ENCODE peak calls at places on chromosomes 13 and 19, in seven cellular contexts. Q, L, K, D, R, F and J are unnamed samples.

GRCh38 chr19:48616491-48617056 is 1.7 kb upstream of the FAM83E start:
- DNase-seq in Q (no peak), L (no peak), K (peak; percentile 57), D (no peak), R (no peak), F (no peak), J (no peak)

GRCh38 chr13:112881656-112882554 is 87.1 kb upstream of the MCF2L start:
- DNase-seq in Q (no peak), L (no peak), K (peak; percentile 34), D (no peak), R (no peak), F (peak; percentile 7), J (no peak)

GRCh38 chr13:24341439-24341838 is 32.1 kb downstream of the C1QTNF9 start:
- DNase-seq in Q (no peak), L (peak; percentile 48), K (no peak), D (no peak), R (no peak), F (no peak), J (peak; percentile 67)

GRCh38 chr19:52492991-52493470 is 34.4 kb upstream of the ZNF808 start:
- DNase-seq in Q (no peak), L (no peak), K (no peak), D (no peak), R (no peak), F (no peak), J (no peak)

GRCh38 chr19:50244695-50245094 is 41.3 kb downstream of the MYH14 start:
- DNase-seq in Q (no peak), L (no peak), K (no peak), D (no peak), R (no peak), F (no peak), J (no peak)

GRCh38 chr13:40648040-40648439 is 18.4 kb downstream of the FOXO1 start:
- DNase-seq in Q (no peak), L (no peak), K (no peak), D (no peak), R (no peak), F (no peak), J (no peak)

GRCh38 chr19:19280561-19280960 is 7.5 kb upstream of the TM6SF2 start:
- DNase-seq in Q (peak; percentile 7), L (peak; percentile 34), K (no peak), D (no peak), R (no peak), F (no peak), J (no peak)

GRCh38 chr13:28586585-28587540 is 72.1 kb upstream of the POMP start:
- DNase-seq in Q (no peak), L (no peak), K (no peak), D (no peak), R (no peak), F (no peak), J (no peak)

GRCh38 chr13:107743523-107743922 is 471.8 kb downstream of the LIG4 start:
- DNase-seq in Q (no peak), L (no peak), K (no peak), D (no peak), R (no peak), F (no peak), J (no peak)

GRCh38 chr19:33245948-33246728 is 20.5 kb upstream of the SLC7A10 start:
- DNase-seq in Q (peak; percentile 31), L (no peak), K (peak; percentile 52), D (no peak), R (no peak), F (no peak), J (no peak)

GRCh38 chr13:106369858-106370257 is 165.6 kb downstream of the EFNB2 start:
- DNase-seq in Q (no peak), L (no peak), K (no peak), D (no peak), R (no peak), F (no peak), J (no peak)

GRCh38 chr19:35549879-35550523 is 4.6 kb downstream of the TMEM147 start:
- DNase-seq in Q (no peak), L (no peak), K (no peak), D (no peak), R (no peak), F (no peak), J (no peak)

GRCh38 chr19:14516048-14516534 is 2.1 kb downstream of the DNAJB1 start:
- DNase-seq in Q (no peak), L (no peak), K (peak; percentile 62), D (no peak), R (no peak), F (no peak), J (no peak)

GRCh38 chr19:14517840-14518505 is at the start of gene DNAJB1:
- DNase-seq in Q (peak; percentile 74), L (peak; percentile 62), K (peak; percentile 91), D (peak; percentile 80), R (peak; percentile 82), F (peak; percentile 75), J (peak; percentile 53)

GRCh38 chr19:14517446-14517839 is 754 bp downstream of the DNAJB1 start:
- DNase-seq in Q (peak; percentile 27), L (no peak), K (no peak), D (no peak), R (peak; percentile 42), F (no peak), J (no peak)

GRCh38 chr19:14515501-14516047 is 2.6 kb downstream of the DNAJB1 start:
- DNase-seq in Q (no peak), L (no peak), K (no peak), D (no peak), R (no peak), F (no peak), J (no peak)

DNA sequence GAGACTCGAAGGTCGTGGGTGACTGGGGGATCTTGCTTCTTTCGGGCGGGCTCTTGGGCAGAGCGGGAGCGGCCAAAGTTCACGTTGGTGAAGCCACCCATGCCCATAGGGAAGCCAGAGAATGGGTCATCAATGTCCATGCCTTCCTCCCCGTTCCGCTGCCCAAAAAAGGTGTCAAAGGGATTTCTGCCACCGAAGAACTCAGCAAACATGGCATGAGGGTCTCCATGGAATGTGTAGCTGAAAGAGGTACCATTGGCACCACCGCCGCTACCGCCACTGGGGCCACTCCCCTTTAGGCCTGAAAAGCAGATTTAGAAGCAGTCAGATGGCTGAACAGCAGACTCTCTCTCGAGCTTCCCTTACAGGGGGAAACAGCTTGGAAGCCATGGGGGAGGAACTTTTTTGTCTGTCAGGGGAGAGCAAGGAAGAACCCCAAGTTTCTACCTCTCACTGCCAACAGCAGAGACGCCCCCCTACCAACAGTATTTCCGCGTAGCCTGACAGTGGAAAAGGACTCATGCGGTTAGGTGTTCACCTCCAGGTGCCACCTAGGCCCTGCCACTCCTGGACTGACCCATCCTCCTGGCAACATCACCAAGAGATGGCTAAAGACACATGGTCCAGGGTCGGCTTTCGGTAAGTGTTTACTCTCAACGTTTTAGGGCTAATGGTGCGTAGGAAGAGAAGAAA is 1.3 kb downstream of the DNAJB1 start:
- DNase-seq in Q (no peak), L (no peak), K (no peak), D (no peak), R (no peak), F (no peak), J (no peak)
- H3K4me3 ChIP-seq in Q (peak overlapping the region; percentile 86), L (peak overlapping the region; percentile 76), K (peak overlapping the region; percentile 88), D (peak overlapping the region; percentile 92), R (peak overlapping the region; percentile 74), F (peak overlapping the region; percentile 90), J (peak overlapping the region; percentile 95)

DNA sequence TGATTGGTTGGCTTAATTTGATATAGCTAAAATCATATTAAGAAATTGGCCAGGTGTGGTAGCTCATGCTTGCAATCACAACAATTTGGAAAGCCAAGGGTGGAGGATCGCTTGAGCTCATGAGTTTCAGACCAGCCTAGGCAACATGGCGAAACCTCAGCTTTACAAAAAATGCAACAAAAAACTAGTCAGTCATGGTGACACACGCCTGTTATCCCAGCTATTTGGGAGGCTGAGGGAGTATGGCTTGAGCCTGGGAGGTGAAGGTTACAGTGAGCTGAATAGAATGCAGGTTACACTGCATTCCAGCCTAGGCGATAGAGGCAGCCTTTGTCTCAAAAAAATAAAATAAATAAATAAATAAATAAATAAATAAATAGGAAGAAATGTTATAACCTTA is 1579.6 kb upstream of the SLC10A2 start:
- DNase-seq in Q (no peak), L (no peak), K (no peak), D (no peak), R (no peak), F (no peak), J (no peak)
- H3K4me3 ChIP-seq in Q (no peak overlapping the region), L (no peak overlapping the region), K (no peak overlapping the region), D (no peak overlapping the region), R (no peak overlapping the region), F (no peak overlapping the region), J (no peak overlapping the region)

GRCh38 chr13:51821666-51822065 is 17.7 kb upstream of the DHRS12 start:
- DNase-seq in Q (no peak), L (no peak), K (no peak), D (no peak), R (no peak), F (no peak), J (no peak)

GRCh38 chr13:51825165-51825592 is 19.8 kb downstream of the TMEM272 start:
- DNase-seq in Q (peak; percentile 81), L (peak; percentile 30), K (no peak), D (no peak), R (no peak), F (no peak), J (no peak)

GRCh38 chr13:51823861-51824260 is 19.9 kb upstream of the DHRS12 start:
- DNase-seq in Q (peak; percentile 43), L (no peak), K (no peak), D (no peak), R (no peak), F (no peak), J (no peak)

GRCh38 chr13:51822106-51822840 is 18.3 kb upstream of the DHRS12 start:
- DNase-seq in Q (no peak), L (no peak), K (no peak), D (no peak), R (no peak), F (no peak), J (no peak)

DNA sequence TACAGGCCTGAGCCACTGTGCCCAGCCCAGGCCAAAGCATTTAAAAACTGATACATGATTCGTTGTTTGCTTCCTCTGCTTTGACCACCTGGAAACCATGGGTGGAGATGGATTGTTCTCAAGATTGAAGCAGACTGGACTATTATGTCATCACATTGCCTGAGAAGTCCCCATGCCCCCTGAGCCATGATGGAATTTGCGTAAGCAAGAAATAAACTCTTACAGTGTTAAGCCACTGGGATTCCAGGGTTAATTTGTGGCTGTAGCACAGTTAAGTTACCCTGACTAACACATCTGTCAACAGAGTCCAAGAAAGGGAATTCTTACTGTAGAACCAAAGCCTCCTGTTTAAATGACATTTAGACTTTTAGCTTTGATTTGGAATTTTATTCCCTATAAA is 19.4 kb upstream of the DHRS12 start:
- DNase-seq in Q (no peak), L (no peak), K (no peak), D (no peak), R (no peak), F (no peak), J (no peak)
- H3K4me3 ChIP-seq in Q (no peak overlapping the region), L (no peak overlapping the region), K (no peak overlapping the region), D (no peak overlapping the region), R (no peak overlapping the region), F (no peak overlapping the region), J (no peak overlapping the region)

DNA sequence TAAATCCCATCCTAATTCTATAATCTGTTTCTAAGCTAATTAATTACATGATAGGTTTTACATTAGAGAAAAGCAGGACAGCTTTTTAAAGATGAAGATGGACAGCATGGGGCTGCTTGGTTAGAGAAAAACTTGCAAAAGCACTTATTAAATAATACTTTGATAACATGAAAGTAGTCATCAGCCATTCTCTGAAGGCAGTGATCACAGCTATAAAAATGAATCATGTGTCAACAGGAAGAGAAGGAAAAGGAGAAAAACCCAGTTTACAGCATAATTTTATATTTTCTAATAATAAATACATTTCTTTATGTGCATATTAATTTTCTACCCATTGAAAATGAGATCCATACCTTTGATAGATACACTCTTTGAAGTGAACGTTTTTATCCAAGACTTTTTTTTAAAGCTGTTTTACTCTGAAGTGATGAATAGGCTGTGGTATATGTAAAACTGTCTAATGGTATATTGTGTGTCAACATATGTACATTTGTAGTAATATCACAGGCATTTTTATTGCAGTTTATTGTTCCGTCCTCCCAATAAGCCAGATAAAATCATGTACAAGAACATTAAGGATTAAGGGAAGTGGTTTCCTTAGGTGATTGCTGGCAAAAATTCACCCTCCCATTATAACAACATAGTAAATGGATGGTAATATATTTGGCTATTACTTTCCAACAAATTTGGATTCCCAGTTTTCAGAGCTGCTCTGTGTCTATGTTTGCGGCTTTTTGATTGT is 1.4 kb upstream of the KLF5 start:
- DNase-seq in Q (no peak), L (no peak), K (no peak), D (no peak), R (no peak), F (no peak), J (peak; percentile 67)
- H3K4me3 ChIP-seq in Q (no peak overlapping the region), L (no peak overlapping the region), K (no peak overlapping the region), D (no peak overlapping the region), R (no peak overlapping the region), F (no peak overlapping the region), J (peak overlapping the region; percentile 97)